ENCODE peak calls at places on chromosome 14, in four cellular contexts. One of them, this sample, is unnamed.

GRCh38 chr14:31895206-31895605 is 181.9 kb upstream of the ARHGAP5 start:
- DNase-seq in stimulated activated CD8-positive, alpha-beta memory T cell treated with anti-CD3 and anti-CD28 coated beads, Interleukin-15, amount 100 ng/mL, for 24 hours: no peak
- DNase-seq in Caki2: no peak
- DNase-seq in naive thymus-derived CD4-positive, alpha-beta T cell: no peak
- DNase-seq in this sample: no peak

GRCh38 chr14:56244138-56244789 is 126.1 kb downstream of the PELI2 start:
- DNase-seq in stimulated activated CD8-positive, alpha-beta memory T cell treated with anti-CD3 and anti-CD28 coated beads, Interleukin-15, amount 100 ng/mL, for 24 hours: no peak
- DNase-seq in Caki2: peak; percentile 72
- DNase-seq in naive thymus-derived CD4-positive, alpha-beta T cell: no peak
- DNase-seq in this sample: no peak

GRCh38 chr14:37550511-37550910 is 44.5 kb downstream of the FOXA1 start:
- DNase-seq in stimulated activated CD8-positive, alpha-beta memory T cell treated with anti-CD3 and anti-CD28 coated beads, Interleukin-15, amount 100 ng/mL, for 24 hours: no peak
- DNase-seq in Caki2: no peak
- DNase-seq in naive thymus-derived CD4-positive, alpha-beta T cell: no peak
- DNase-seq in this sample: no peak

GRCh38 chr14:61381589-61381988 is 60.2 kb downstream of the PRKCH start:
- DNase-seq in stimulated activated CD8-positive, alpha-beta memory T cell treated with anti-CD3 and anti-CD28 coated beads, Interleukin-15, amount 100 ng/mL, for 24 hours: no peak
- DNase-seq in Caki2: no peak
- DNase-seq in naive thymus-derived CD4-positive, alpha-beta T cell: no peak
- DNase-seq in this sample: no peak

GRCh38 chr14:84826349-84826748 is 703.6 kb upstream of the FLRT2 start:
- DNase-seq in stimulated activated CD8-positive, alpha-beta memory T cell treated with anti-CD3 and anti-CD28 coated beads, Interleukin-15, amount 100 ng/mL, for 24 hours: no peak
- DNase-seq in Caki2: no peak
- DNase-seq in naive thymus-derived CD4-positive, alpha-beta T cell: no peak
- DNase-seq in this sample: no peak

GRCh38 chr14:95518045-95518751 is 1.7 kb upstream of the SYNE3 start:
- DNase-seq in stimulated activated CD8-positive, alpha-beta memory T cell treated with anti-CD3 and anti-CD28 coated beads, Interleukin-15, amount 100 ng/mL, for 24 hours: no peak
- DNase-seq in Caki2: no peak
- DNase-seq in naive thymus-derived CD4-positive, alpha-beta T cell: no peak
- DNase-seq in this sample: no peak

GRCh38 chr14:34301107-34301734 is 160.8 kb downstream of the SPTSSA start:
- DNase-seq in stimulated activated CD8-positive, alpha-beta memory T cell treated with anti-CD3 and anti-CD28 coated beads, Interleukin-15, amount 100 ng/mL, for 24 hours: no peak
- DNase-seq in Caki2: peak; percentile 33
- DNase-seq in naive thymus-derived CD4-positive, alpha-beta T cell: no peak
- DNase-seq in this sample: no peak

GRCh38 chr14:77347746-77348145 is 26.9 kb downstream of the GSTZ1 start:
- DNase-seq in stimulated activated CD8-positive, alpha-beta memory T cell treated with anti-CD3 and anti-CD28 coated beads, Interleukin-15, amount 100 ng/mL, for 24 hours: no peak
- DNase-seq in Caki2: no peak
- DNase-seq in naive thymus-derived CD4-positive, alpha-beta T cell: no peak
- DNase-seq in this sample: no peak

GRCh38 chr14:70708717-70709570 is 67.2 kb downstream of the TTC9 start:
- DNase-seq in stimulated activated CD8-positive, alpha-beta memory T cell treated with anti-CD3 and anti-CD28 coated beads, Interleukin-15, amount 100 ng/mL, for 24 hours: no peak
- DNase-seq in Caki2: no peak
- DNase-seq in naive thymus-derived CD4-positive, alpha-beta T cell: no peak
- DNase-seq in this sample: no peak

GRCh38 chr14:105486333-105486973 is at the start of gene CRIP1:
- DNase-seq in stimulated activated CD8-positive, alpha-beta memory T cell treated with anti-CD3 and anti-CD28 coated beads, Interleukin-15, amount 100 ng/mL, for 24 hours: no peak
- DNase-seq in Caki2: no peak
- DNase-seq in naive thymus-derived CD4-positive, alpha-beta T cell: no peak
- DNase-seq in this sample: no peak

GRCh38 chr14:23930742-23931141 is 22.8 kb upstream of the DHRS4 start:
- DNase-seq in stimulated activated CD8-positive, alpha-beta memory T cell treated with anti-CD3 and anti-CD28 coated beads, Interleukin-15, amount 100 ng/mL, for 24 hours: no peak
- DNase-seq in Caki2: no peak
- DNase-seq in naive thymus-derived CD4-positive, alpha-beta T cell: no peak
- DNase-seq in this sample: no peak

GRCh38 chr14:89327771-89328212 is 89.2 kb downstream of the FOXN3 start:
- DNase-seq in stimulated activated CD8-positive, alpha-beta memory T cell treated with anti-CD3 and anti-CD28 coated beads, Interleukin-15, amount 100 ng/mL, for 24 hours: no peak
- DNase-seq in Caki2: no peak
- DNase-seq in naive thymus-derived CD4-positive, alpha-beta T cell: no peak
- DNase-seq in this sample: no peak

GRCh38 chr14:56145965-56146364 is 27.8 kb downstream of the PELI2 start:
- DNase-seq in stimulated activated CD8-positive, alpha-beta memory T cell treated with anti-CD3 and anti-CD28 coated beads, Interleukin-15, amount 100 ng/mL, for 24 hours: no peak
- DNase-seq in Caki2: no peak
- DNase-seq in naive thymus-derived CD4-positive, alpha-beta T cell: no peak
- DNase-seq in this sample: no peak

GRCh38 chr14:75461755-75462349 is 34.0 kb downstream of the JDP2 start:
- DNase-seq in stimulated activated CD8-positive, alpha-beta memory T cell treated with anti-CD3 and anti-CD28 coated beads, Interleukin-15, amount 100 ng/mL, for 24 hours: no peak
- DNase-seq in Caki2: no peak
- DNase-seq in naive thymus-derived CD4-positive, alpha-beta T cell: no peak
- DNase-seq in this sample: no peak

GRCh38 chr14:75268638-75269550 is 9.7 kb upstream of the FOS start:
- DNase-seq in stimulated activated CD8-positive, alpha-beta memory T cell treated with anti-CD3 and anti-CD28 coated beads, Interleukin-15, amount 100 ng/mL, for 24 hours: no peak
- DNase-seq in Caki2: no peak
- DNase-seq in naive thymus-derived CD4-positive, alpha-beta T cell: no peak
- DNase-seq in this sample: no peak

GRCh38 chr14:85247071-85247470 is 282.9 kb upstream of the FLRT2 start:
- DNase-seq in stimulated activated CD8-positive, alpha-beta memory T cell treated with anti-CD3 and anti-CD28 coated beads, Interleukin-15, amount 100 ng/mL, for 24 hours: no peak
- DNase-seq in Caki2: no peak
- DNase-seq in naive thymus-derived CD4-positive, alpha-beta T cell: no peak
- DNase-seq in this sample: no peak

GRCh38 chr14:90061849-90062794 is at the start of gene KCNK13:
- DNase-seq in stimulated activated CD8-positive, alpha-beta memory T cell treated with anti-CD3 and anti-CD28 coated beads, Interleukin-15, amount 100 ng/mL, for 24 hours: no peak
- DNase-seq in Caki2: no peak
- DNase-seq in naive thymus-derived CD4-positive, alpha-beta T cell: no peak
- DNase-seq in this sample: no peak

GRCh38 chr14:61107148-61107641 is 126.2 kb downstream of the SLC38A6 start:
- DNase-seq in stimulated activated CD8-positive, alpha-beta memory T cell treated with anti-CD3 and anti-CD28 coated beads, Interleukin-15, amount 100 ng/mL, for 24 hours: no peak
- DNase-seq in Caki2: no peak
- DNase-seq in naive thymus-derived CD4-positive, alpha-beta T cell: no peak
- DNase-seq in this sample: peak; percentile 41

GRCh38 chr14:69291396-69291795 is 31.4 kb downstream of the GALNT16 start:
- DNase-seq in stimulated activated CD8-positive, alpha-beta memory T cell treated with anti-CD3 and anti-CD28 coated beads, Interleukin-15, amount 100 ng/mL, for 24 hours: no peak
- DNase-seq in Caki2: no peak
- DNase-seq in naive thymus-derived CD4-positive, alpha-beta T cell: no peak
- DNase-seq in this sample: no peak

GRCh38 chr14:22614240-22614799 is 16.2 kb downstream of the ABHD4 start:
- DNase-seq in stimulated activated CD8-positive, alpha-beta memory T cell treated with anti-CD3 and anti-CD28 coated beads, Interleukin-15, amount 100 ng/mL, for 24 hours: no peak
- DNase-seq in Caki2: peak; percentile 98
- DNase-seq in naive thymus-derived CD4-positive, alpha-beta T cell: no peak
- DNase-seq in this sample: no peak

GRCh38 chr14:99230271-99231141 is 41.5 kb downstream of the BCL11B start:
- DNase-seq in stimulated activated CD8-positive, alpha-beta memory T cell treated with anti-CD3 and anti-CD28 coated beads, Interleukin-15, amount 100 ng/mL, for 24 hours: no peak
- DNase-seq in Caki2: no peak
- DNase-seq in naive thymus-derived CD4-positive, alpha-beta T cell: peak; percentile 91
- DNase-seq in this sample: no peak

GRCh38 chr14:50602035-50602434 is 42.1 kb downstream of the ATL1 start:
- DNase-seq in stimulated activated CD8-positive, alpha-beta memory T cell treated with anti-CD3 and anti-CD28 coated beads, Interleukin-15, amount 100 ng/mL, for 24 hours: no peak
- DNase-seq in Caki2: no peak
- DNase-seq in naive thymus-derived CD4-positive, alpha-beta T cell: no peak
- DNase-seq in this sample: no peak

GRCh38 chr14:94088516-94088915 is 7.4 kb downstream of the IFI27L1 start:
- DNase-seq in stimulated activated CD8-positive, alpha-beta memory T cell treated with anti-CD3 and anti-CD28 coated beads, Interleukin-15, amount 100 ng/mL, for 24 hours: no peak
- DNase-seq in Caki2: no peak
- DNase-seq in naive thymus-derived CD4-positive, alpha-beta T cell: no peak
- DNase-seq in this sample: no peak

GRCh38 chr14:75561013-75561432 is 17.4 kb upstream of the FLVCR2 start:
- DNase-seq in stimulated activated CD8-positive, alpha-beta memory T cell treated with anti-CD3 and anti-CD28 coated beads, Interleukin-15, amount 100 ng/mL, for 24 hours: no peak
- DNase-seq in Caki2: peak; percentile 81
- DNase-seq in naive thymus-derived CD4-positive, alpha-beta T cell: no peak
- DNase-seq in this sample: peak; percentile 70

GRCh38 chr14:53124778-53125177 is 28.3 kb downstream of the DDHD1 start:
- DNase-seq in stimulated activated CD8-positive, alpha-beta memory T cell treated with anti-CD3 and anti-CD28 coated beads, Interleukin-15, amount 100 ng/mL, for 24 hours: no peak
- DNase-seq in Caki2: no peak
- DNase-seq in naive thymus-derived CD4-positive, alpha-beta T cell: no peak
- DNase-seq in this sample: no peak

GRCh38 chr14:56334458-56334857 is 216.2 kb downstream of the PELI2 start:
- DNase-seq in stimulated activated CD8-positive, alpha-beta memory T cell treated with anti-CD3 and anti-CD28 coated beads, Interleukin-15, amount 100 ng/mL, for 24 hours: no peak
- DNase-seq in Caki2: no peak
- DNase-seq in naive thymus-derived CD4-positive, alpha-beta T cell: no peak
- DNase-seq in this sample: no peak

GRCh38 chr14:80787876-80788275 is 153.7 kb downstream of the CEP128 start:
- DNase-seq in stimulated activated CD8-positive, alpha-beta memory T cell treated with anti-CD3 and anti-CD28 coated beads, Interleukin-15, amount 100 ng/mL, for 24 hours: no peak
- DNase-seq in Caki2: no peak
- DNase-seq in naive thymus-derived CD4-positive, alpha-beta T cell: no peak
- DNase-seq in this sample: no peak

This sample was measured in mucosa of descending colon.